ENCODE peak calls at places on chromosomes 3 and 15, in seven cellular contexts. Y, B, J, N, K, F and C are unnamed samples.
A peak's percentile ranks its signal among the peaks of the same experiment; 100 is the strongest.

GRCh38 chr3:156171517-156172267 is 51.3 kb downstream of the KCNAB1 start:
- DNase-seq in Y (no peak), B (no peak), J (no peak), N (no peak), K (no peak), F (no peak), C (no peak)

GRCh38 chr3:126531051-126531330 is 7.0 kb downstream of the CHST13 start:
- DNase-seq in Y (no peak), B (no peak), J (no peak), N (no peak), K (no peak), F (no peak), C (no peak)

GRCh38 chr15:68372291-68372811 is 59.6 kb downstream of the ITGA11 start:
- DNase-seq in Y (peak; percentile 41), B (no peak), J (no peak), N (no peak), K (no peak), F (no peak), C (no peak)

GRCh38 chr15:98400120-98400519 is 248.2 kb upstream of the IGF1R start:
- DNase-seq in Y (no peak), B (no peak), J (no peak), N (no peak), K (no peak), F (no peak), C (no peak)

GRCh38 chr3:194089357-194090177 is 46.4 kb upstream of the HES1 start:
- DNase-seq in Y (peak; percentile 98), B (peak; percentile 79), J (peak; percentile 100), N (peak; percentile 66), K (no peak), F (no peak), C (peak; percentile 98)

GRCh38 chr3:62662680-62663079 is 212.5 kb downstream of the CADPS start:
- DNase-seq in Y (no peak), B (no peak), J (no peak), N (no peak), K (no peak), F (no peak), C (no peak)

GRCh38 chr3:48088056-48088748 is 72.0 kb upstream of the MAP4 start:
- DNase-seq in Y (no peak), B (peak; percentile 45), J (no peak), N (no peak), K (peak; percentile 4), F (no peak), C (no peak)

GRCh38 chr15:44500555-44500954 is 36.4 kb upstream of the EIF3J start:
- DNase-seq in Y (no peak), B (no peak), J (no peak), N (no peak), K (no peak), F (no peak), C (no peak)

GRCh38 chr3:87269723-87270122 is 6.7 kb downstream of the POU1F1 start:
- DNase-seq in Y (no peak), B (no peak), J (no peak), N (no peak), K (no peak), F (no peak), C (no peak)

GRCh38 chr3:135170732-135171131 is 375.7 kb downstream of the EPHB1 start:
- DNase-seq in Y (no peak), B (no peak), J (no peak), N (no peak), K (no peak), F (no peak), C (no peak)

GRCh38 chr3:176120507-176120906 is 1076.8 kb downstream of the TBL1XR1 start:
- DNase-seq in Y (no peak), B (no peak), J (no peak), N (no peak), K (no peak), F (no peak), C (no peak)

GRCh38 chr3:41000471-41000870 is 198.8 kb upstream of the CTNNB1 start:
- DNase-seq in Y (no peak), B (no peak), J (no peak), N (no peak), K (no peak), F (no peak), C (no peak)

GRCh38 chr3:49120438-49121135 is at the start of gene USP19:
- DNase-seq in Y (peak; percentile 90), B (peak; percentile 97), J (peak; percentile 52), N (peak; percentile 99), K (peak; percentile 93), F (peak; percentile 92), C (peak; percentile 88)

GRCh38 chr3:157618075-157618760 is 115.0 kb upstream of the VEPH1 start:
- DNase-seq in Y (peak; percentile 56), B (no peak), J (peak; percentile 90), N (peak; percentile 53), K (no peak), F (no peak), C (no peak)

GRCh38 chr15:81239190-81239589 is 42.5 kb downstream of the IL16 start:
- DNase-seq in Y (no peak), B (no peak), J (no peak), N (no peak), K (no peak), F (no peak), C (no peak)